ENCODE peak calls at places on chromosomes 13 and 19, in five cellular contexts. E, H, C, R and F are unnamed samples.

GRCh38 chr13:40170982-40171381 is 495.5 kb downstream of the FOXO1 start:
- DNase-seq in E (no peak), H (no peak), C (no peak), R (no peak), F (no peak)

GRCh38 chr19:39004403-39004802 is 27.9 kb downstream of the FBXO27 start:
- DNase-seq in E (no peak), H (no peak), C (no peak), R (no peak), F (no peak)

GRCh38 chr13:93224545-93224944 is 2.1 kb upstream of the GPC6 start:
- DNase-seq in E (no peak), H (peak; percentile 76), C (no peak), R (peak; percentile 99), F (no peak)

GRCh38 chr13:22024381-22024994 is 353.6 kb downstream of the FGF9 start:
- DNase-seq in E (no peak), H (no peak), C (no peak), R (no peak), F (no peak)

GRCh38 chr19:13846533-13847032 is 30.4 kb upstream of the NANOS3 start:
- DNase-seq in E (no peak), H (peak; percentile 78), C (peak; percentile 83), R (peak; percentile 95), F (peak; percentile 85)

GRCh38 chr13:39385621-39386231 is 217.3 kb downstream of the LHFPL6 start:
- DNase-seq in E (peak; percentile 48), H (peak; percentile 79), C (no peak), R (no peak), F (no peak)

GRCh38 chr13:38687246-38688229 is 661 bp downstream of the FREM2 start:
- DNase-seq in E (peak; percentile 40), H (peak; percentile 6), C (peak; percentile 72), R (no peak), F (no peak)

GRCh38 chr19:17262557-17262956 is 2.0 kb downstream of the USHBP1 start:
- DNase-seq in E (no peak), H (no peak), C (no peak), R (no peak), F (no peak)

GRCh38 chr19:35114656-35115537 is 726 bp upstream of the FXYD3 start:
- DNase-seq in E (peak; percentile 85), H (peak; percentile 73), C (peak; percentile 99), R (peak; percentile 43), F (no peak)

DNA sequence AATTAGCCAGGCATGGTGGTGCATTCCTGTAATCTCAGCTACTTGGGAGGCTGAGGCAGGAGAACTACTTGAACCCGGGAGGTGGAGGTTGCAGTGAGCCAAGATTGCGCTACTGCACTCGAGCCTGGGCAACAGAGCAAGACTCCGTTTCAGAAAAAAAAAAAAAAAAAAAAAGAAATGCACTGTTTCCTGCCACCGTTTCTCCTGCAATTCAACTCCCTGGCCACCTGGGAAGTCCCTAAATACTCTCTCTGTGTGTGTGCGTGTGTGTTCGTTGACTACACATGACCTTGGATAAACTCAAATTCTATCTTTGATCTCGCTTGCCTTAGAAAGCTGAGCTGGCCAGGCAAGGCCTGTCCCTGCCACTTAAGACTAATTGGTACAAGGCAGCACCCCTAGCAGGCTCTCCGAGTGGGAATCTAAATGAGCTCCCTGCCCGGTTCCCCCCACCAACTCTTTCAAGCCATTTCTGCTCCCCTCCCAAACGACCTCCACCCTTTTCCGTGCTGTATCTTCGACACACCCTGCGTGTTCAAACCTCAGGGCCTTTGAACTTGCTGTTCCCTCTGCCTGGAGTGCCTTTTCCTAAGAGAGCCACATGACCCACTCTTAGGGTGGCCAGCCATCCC is 5.2 kb upstream of the BCAT2 start:
- DNase-seq in E (no peak), H (no peak), C (no peak), R (peak; percentile 86), F (no peak)
- TF ChIP-seq SUZ12 in E (no peak), H (no peak), C (no peak), R (no peak), F (no peak)

GRCh38 chr13:24625324-24625723 is 54.9 kb upstream of the ATP12A start:
- DNase-seq in E (no peak), H (no peak), C (no peak), R (no peak), F (no peak)
- TF ChIP-seq SUZ12 in E (no peak), H (no peak), C (no peak), R (no peak), F (no peak)

GRCh38 chr19:50430888-50431342 is 1.8 kb upstream of the MYBPC2 start:
- DNase-seq in E (no peak), H (no peak), C (no peak), R (no peak), F (no peak)

GRCh38 chr19:50431343-50432220 is 1.1 kb upstream of the MYBPC2 start:
- DNase-seq in E (peak; percentile 95), H (peak; percentile 56), C (peak; percentile 99), R (peak; percentile 66), F (peak; percentile 61)

GRCh38 chr19:50432221-50432626 is 468 bp upstream of the MYBPC2 start:
- DNase-seq in E (peak; percentile 42), H (no peak), C (no peak), R (no peak), F (no peak)

GRCh38 chr19:50433201-50434180 is 799 bp downstream of the MYBPC2 start:
- DNase-seq in E (no peak), H (no peak), C (no peak), R (no peak), F (no peak)

DNA sequence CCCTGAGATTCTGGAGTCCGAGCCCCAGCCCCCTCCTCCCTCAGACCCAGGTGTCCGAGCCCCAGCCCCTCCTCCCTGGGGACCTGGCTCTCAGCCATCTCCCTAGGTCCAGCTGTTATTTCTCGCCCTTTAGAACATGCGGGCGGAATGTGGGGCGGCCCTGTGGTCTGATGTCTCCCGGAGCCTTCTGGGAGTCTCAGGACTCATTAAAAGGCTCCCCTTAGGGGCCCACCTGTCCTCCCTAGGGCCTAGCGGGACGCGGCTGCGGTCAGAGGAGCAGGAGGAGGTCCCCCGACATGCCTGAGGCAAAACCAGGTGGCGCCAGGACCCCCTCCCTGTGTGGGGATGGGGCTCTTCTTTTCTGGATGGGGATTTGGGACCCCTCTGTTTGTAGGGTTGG is at the start of gene MYBPC2:
- DNase-seq in E (no peak), H (no peak), C (no peak), R (no peak), F (no peak)
- TF ChIP-seq SUZ12 in E (no peak), H (no peak), C (no peak), R (no peak), F (no peak)

GRCh38 chr19:1129535-1129934 is 25.7 kb downstream of the GPX4 start:
- DNase-seq in E (no peak), H (no peak), C (no peak), R (no peak), F (no peak)

GRCh38 chr19:1133471-1133929 is 29.7 kb downstream of the GPX4 start:
- DNase-seq in E (peak; percentile 42), H (no peak), C (peak; percentile 80), R (no peak), F (peak; percentile 79)

GRCh38 chr19:1130801-1131717 is 27.3 kb downstream of the GPX4 start:
- DNase-seq in E (no peak), H (no peak), C (no peak), R (no peak), F (no peak)

GRCh38 chr19:1132625-1133383 is 29.0 kb downstream of the GPX4 start:
- DNase-seq in E (no peak), H (no peak), C (no peak), R (no peak), F (no peak)

GRCh38 chr19:1131718-1132552 is 28.1 kb downstream of the GPX4 start:
- DNase-seq in E (no peak), H (peak; percentile 57), C (no peak), R (no peak), F (peak; percentile 21)
- TF ChIP-seq SUZ12 in E (no peak), H (no peak), C (no peak), R (no peak), F (no peak)